ENCODE peak calls at places on chromosome 14, in five cellular contexts. H, D, S, W and U are unnamed samples.

GRCh38 chr14:53942970-53943750 is 13.5 kb downstream of the BMP4 start:
- DNase-seq in H (no peak), S (no peak), W (no peak), D (no peak), U (no peak)

GRCh38 chr14:33848009-33848408 is 102.9 kb downstream of the EGLN3 start:
- DNase-seq in D (no peak), W (no peak), H (no peak), S (no peak), U (no peak)

GRCh38 chr14:102668291-102668873 is 75.9 kb downstream of the RCOR1 start:
- DNase-seq in W (no peak), H (no peak), S (no peak), D (no peak), U (no peak)

GRCh38 chr14:26841920-26842741 is 244.3 kb upstream of the NOVA1 start:
- DNase-seq in S (no peak), W (no peak), H (peak), D (peak), U (no peak)

GRCh38 chr14:36346052-36346451 is 25.6 kb upstream of the MBIP start:
- DNase-seq in W (no peak), D (no peak), H (no peak), S (no peak), U (no peak)

GRCh38 chr14:40656301-40656700 is 950.4 kb upstream of the LRFN5 start:
- DNase-seq in H (no peak), S (no peak), W (no peak), D (no peak), U (no peak)

GRCh38 chr14:52073251-52073650 is 4.4 kb upstream of the NID2 start:
- DNase-seq in W (no peak), S (no peak), H (peak), D (no peak), U (no peak)

GRCh38 chr14:36086629-36087380 is 89.7 kb downstream of the PTCSC3 start:
- DNase-seq in H (peak), D (no peak), W (no peak), S (no peak), U (no peak)

GRCh38 chr14:77268989-77269595 is 1.9 kb downstream of the NGB start:
- DNase-seq in H (no peak), S (no peak), D (no peak), W (no peak), U (no peak)

GRCh38 chr14:61547186-61548121 is 147.9 kb upstream of the HIF1A start:
- DNase-seq in W (no peak), H (peak), S (no peak), D (peak), U (no peak)

GRCh38 chr14:57897148-57897547 is 31.3 kb upstream of the SLC35F4 start:
- DNase-seq in D (no peak), H (no peak), W (no peak), S (no peak), U (no peak)

GRCh38 chr14:57865066-57865449 is 834 bp downstream of the SLC35F4 start:
- DNase-seq in D (no peak), W (peak), S (no peak), H (no peak), U (no peak)

GRCh38 chr14:25110101-25110500 is 60.2 kb upstream of the STXBP6 start:
- DNase-seq in W (no peak), D (no peak), H (no peak), S (no peak), U (no peak)

GRCh38 chr14:105859717-105860614 is 333.6 kb downstream of the TMEM121 start:
- DNase-seq in H (no peak), D (no peak), W (no peak), S (no peak), U (no peak)

GRCh38 chr14:33364536-33364935 is 425.9 kb downstream of the NPAS3 start:
- DNase-seq in H (no peak), D (no peak), W (no peak), S (peak), U (no peak)

GRCh38 chr14:35374273-35374681 is 30.3 kb downstream of the NFKBIA start:
- DNase-seq in S (no peak), D (peak), W (no peak), H (peak), U (no peak)

GRCh38 chr14:77120771-77121743 is 20.5 kb downstream of the ZDHHC22 start:
- DNase-seq in W (no peak), H (no peak), S (no peak), D (no peak), U (peak)

GRCh38 chr14:31209605-31210004 is 2.0 kb upstream of the HECTD1 start:
- DNase-seq in W (no peak), S (no peak), H (no peak), D (no peak), U (no peak)

GRCh38 chr14:93522221-93522620 is 91.5 kb downstream of the UNC79 start:
- DNase-seq in H (no peak), S (no peak), D (no peak), W (no peak), U (no peak)

GRCh38 chr14:51370758-51371386 is 130.8 kb downstream of the TMX1 start:
- DNase-seq in D (no peak), W (no peak), S (no peak), H (no peak), U (no peak)

GRCh38 chr14:102481791-102482238 is 27.8 kb downstream of the ANKRD9 start:
- DNase-seq in S (no peak), D (peak), W (no peak), H (peak), U (no peak)

GRCh38 chr14:68501171-68501570 is 291.7 kb downstream of the ZFP36L1 start:
- DNase-seq in S (no peak), W (no peak), H (no peak), D (no peak), U (no peak)

GRCh38 chr14:58107947-58108552 is 44.0 kb downstream of the ARMH4 start:
- DNase-seq in D (peak), W (peak), S (peak), H (peak), U (no peak)

GRCh38 chr14:105023791-105024480 is 3.1 kb upstream of the CDCA4 start:
- DNase-seq in S (no peak), H (peak), W (no peak), D (peak), U (no peak)

GRCh38 chr14:105843444-105844046 is 317.2 kb downstream of the TMEM121 start:
- DNase-seq in D (no peak), W (no peak), S (no peak), H (no peak), U (no peak)

GRCh38 chr14:92783813-92784431 is 10.2 kb upstream of the GOLGA5 start:
- DNase-seq in S (peak), D (peak), H (peak), W (peak), U (no peak)

GRCh38 chr14:101215936-101216335 is 312.4 kb upstream of the RTL1 start:
- DNase-seq in D (no peak), S (no peak), H (no peak), W (no peak), U (no peak)

GRCh38 chr14:61699092-61699491 is 3.8 kb downstream of the HIF1A start:
- DNase-seq in H (no peak), S (no peak), D (no peak), W (no peak), U (no peak)

GRCh38 chr14:69152181-69152943 is 557 bp downstream of the DCAF5 start:
- DNase-seq in S (peak), H (no peak), D (peak), W (peak), U (no peak)

GRCh38 chr14:23562822-23563472 is 4.6 kb downstream of the AP1G2 start:
- DNase-seq in S (peak), H (peak), D (peak), W (peak), U (no peak)
- TF ChIP-seq RCOR1 in S (no peak), H (no peak), D (no peak), W (peak), U (no peak)

DNA sequence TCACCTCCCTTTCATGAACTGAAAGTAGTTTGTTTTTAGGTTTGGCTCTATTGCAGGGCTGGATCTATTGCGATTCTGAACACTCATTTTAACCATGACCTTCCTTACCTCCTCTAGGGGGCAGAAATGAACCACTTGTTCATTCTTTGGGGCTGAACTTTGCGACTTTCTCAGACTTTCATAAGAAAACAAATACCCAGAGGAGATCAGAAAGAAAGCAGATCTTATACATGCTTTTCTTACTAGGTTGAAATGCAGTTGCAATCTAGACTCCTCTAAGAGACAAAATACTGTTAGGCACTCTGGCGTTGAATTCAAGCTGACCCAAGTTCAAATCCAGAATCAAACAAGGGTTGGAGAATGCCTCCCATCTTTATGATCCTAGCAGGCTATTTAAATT is 32.6 kb upstream of the PLEKHG3 start:
- DNase-seq in D (peak), S (peak), H (peak), W (peak), U (no peak)
- TF ChIP-seq RCOR1 in D (no peak), S (no peak), H (no peak), W (no peak), U (no peak)

GRCh38 chr14:98175436-98175835 is 1096.6 kb downstream of the BCL11B start:
- DNase-seq in H (no peak), D (no peak), W (no peak), S (no peak), U (no peak)

GRCh38 chr14:98172243-98172778 is 1099.7 kb downstream of the BCL11B start:
- DNase-seq in H (no peak), W (no peak), D (no peak), S (no peak), U (no peak)

GRCh38 chr14:98171654-98172053 is 1100.3 kb downstream of the BCL11B start:
- DNase-seq in S (no peak), H (no peak), W (no peak), D (no peak), U (no peak)

GRCh38 chr14:98174031-98174430 is 1098.0 kb downstream of the BCL11B start:
- DNase-seq in W (no peak), H (no peak), D (no peak), S (no peak), U (no peak)

GRCh38 chr14:98173291-98173690 is 1098.7 kb downstream of the BCL11B start:
- DNase-seq in D (no peak), S (no peak), H (no peak), W (no peak), U (no peak)
- TF ChIP-seq RCOR1 in D (no peak), S (no peak), H (no peak), W (no peak), U (no peak)

GRCh38 chr14:95265106-95266094 is 54.3 kb downstream of the CLMN start:
- DNase-seq in H (peak), S (no peak), W (no peak), D (peak), U (peak)

GRCh38 chr14:95262511-95262891 is 57.2 kb downstream of the CLMN start:
- DNase-seq in D (no peak), W (no peak), H (no peak), S (no peak), U (no peak)

GRCh38 chr14:95263527-95264231 is 56.0 kb downstream of the CLMN start:
- DNase-seq in S (no peak), H (no peak), D (no peak), W (no peak), U (no peak)

GRCh38 chr14:95261616-95262510 is 57.8 kb downstream of the CLMN start:
- DNase-seq in S (no peak), W (no peak), D (no peak), H (no peak), U (no peak)

GRCh38 chr14:95264271-95264973 is 55.3 kb downstream of the CLMN start:
- DNase-seq in D (no peak), W (no peak), H (no peak), S (no peak), U (no peak)
- TF ChIP-seq RCOR1 in D (no peak), W (no peak), H (no peak), S (no peak), U (no peak)

GRCh38 chr14:100155049-100155621 is 4.3 kb downstream of the DEGS2 start:
- DNase-seq in H (no peak), W (peak), S (peak), D (peak), U (no peak)

GRCh38 chr14:100158566-100159106 is 809 bp downstream of the DEGS2 start:
- DNase-seq in S (no peak), H (no peak), D (no peak), W (peak), U (no peak)

GRCh38 chr14:100156776-100157175 is 2.7 kb downstream of the DEGS2 start:
- DNase-seq in W (no peak), D (no peak), H (no peak), S (no peak), U (no peak)

GRCh38 chr14:100153560-100153959 is 5.9 kb downstream of the DEGS2 start:
- DNase-seq in S (no peak), H (no peak), D (no peak), W (no peak), U (no peak)

DNA sequence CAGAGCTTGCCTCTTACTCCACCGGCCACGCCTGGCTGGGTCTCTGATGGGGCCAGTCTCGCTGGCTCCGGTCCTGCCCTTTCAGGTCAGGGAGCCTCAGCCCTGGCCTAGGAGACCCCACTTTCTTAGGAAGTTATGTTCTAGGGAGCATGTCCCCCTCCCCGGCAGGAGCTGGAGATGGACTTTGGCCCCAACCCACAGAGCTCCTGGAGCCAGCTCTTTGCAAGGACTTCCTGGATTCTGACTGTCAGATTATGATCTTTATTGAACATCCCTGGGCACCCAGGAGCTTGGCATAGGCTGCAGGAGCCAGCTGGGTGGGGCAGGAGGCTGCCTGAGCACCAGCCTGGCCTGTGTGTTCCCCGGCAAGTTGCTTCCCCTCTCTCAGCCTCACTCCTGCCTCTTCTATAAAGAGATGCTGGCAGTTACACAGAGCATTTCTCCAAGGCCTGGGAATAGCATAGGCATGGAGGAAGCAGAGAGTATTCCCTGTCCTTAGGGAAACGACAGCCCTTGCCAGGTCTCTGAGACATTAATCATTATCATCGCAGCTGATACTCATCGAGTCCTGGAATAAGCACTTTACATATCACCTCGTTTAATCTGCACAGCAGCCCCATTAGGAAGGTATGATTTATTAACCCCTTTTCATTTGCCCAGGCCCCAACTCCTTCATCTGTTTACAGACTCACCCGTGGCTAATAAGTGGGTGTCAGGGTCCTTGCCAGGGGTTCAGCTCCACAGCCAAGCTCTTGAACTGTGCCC is 3.4 kb downstream of the DEGS2 start:
- DNase-seq in W (peak), H (no peak), S (no peak), D (peak), U (no peak)
- TF ChIP-seq RCOR1 in W (no peak), H (no peak), S (no peak), D (no peak), U (no peak)

GRCh38 chr14:88791629-88792571 is 853 bp downstream of the EML5 start:
- DNase-seq in S (no peak), W (peak), H (no peak), D (peak), U (no peak)
- TF ChIP-seq RCOR1 in S (no peak), W (no peak), H (no peak), D (no peak), U (no peak)